ENCODE peak calls at places on chromosomes 2 and 18, in four cellular contexts. T, J, R and M are unnamed samples.

GRCh38 chr18:21146016-21146415 is 34.4 kb upstream of the ROCK1 start:
- DNase-seq in T (no peak), J (no peak), R (no peak), M (no peak)

GRCh38 chr2:144703852-144704324 is 184.0 kb upstream of the ZEB2 start:
- DNase-seq in T (peak), J (no peak), R (no peak), M (no peak)

GRCh38 chr18:27599202-27599829 is 414.2 kb upstream of the CHST9 start:
- DNase-seq in T (no peak), J (no peak), R (no peak), M (peak)

GRCh38 chr2:224922142-224922727 is 120.0 kb downstream of the DOCK10 start:
- DNase-seq in T (no peak), J (no peak), R (no peak), M (peak)

GRCh38 chr18:41955688-41956087 is 654 bp downstream of the PIK3C3 start:
- DNase-seq in T (no peak), J (no peak), R (no peak), M (no peak)

GRCh38 chr2:235723371-235723770 is 229.5 kb downstream of the AGAP1 start:
- DNase-seq in T (no peak), J (no peak), R (no peak), M (no peak)

GRCh38 chr2:161796192-161796591 is 172.0 kb downstream of the SLC4A10 start:
- DNase-seq in T (peak), J (no peak), R (no peak), M (no peak)

GRCh38 chr2:113818382-113818951 is 62.0 kb upstream of the SLC35F5 start:
- DNase-seq in T (peak), J (no peak), R (no peak), M (no peak)

GRCh38 chr2:156435725-156436476 is at the start of gene GPD2:
- DNase-seq in T (no peak), J (peak), R (peak), M (peak)

GRCh38 chr2:32008811-32009478 is 1.9 kb downstream of the MEMO1 start:
- DNase-seq in T (no peak), J (no peak), R (peak), M (peak)

GRCh38 chr2:105179469-105180372 is 61.8 kb upstream of the GPR45 start:
- DNase-seq in T (peak), J (no peak), R (no peak), M (peak)

GRCh38 chr2:203344667-203345066 is 16.5 kb downstream of the ABI2 start:
- DNase-seq in T (no peak), J (no peak), R (no peak), M (no peak)

GRCh38 chr2:185700883-185701282 is 37.7 kb upstream of the FSIP2 start:
- DNase-seq in T (no peak), J (no peak), R (no peak), M (no peak)

GRCh38 chr2:120448427-120448826 is 102.5 kb downstream of the INHBB start:
- DNase-seq in T (no peak), J (no peak), R (no peak), M (no peak)

GRCh38 chr18:75287700-75288099 is 77.1 kb downstream of the TSHZ1 start:
- DNase-seq in T (no peak), J (no peak), R (no peak), M (no peak)